ENCODE peak calls at places on chromosome 17, in five cellular contexts. L is K562, J is HepG2, D is H1, A is GM12878. B is an unnamed sample.

GRCh38 chr17:81442791-81443190 is 47.5 kb downstream of the BAHCC1 start:
- DNase-seq in L (no peak), J (no peak), D (no peak), A (no peak), B (no peak)

GRCh38 chr17:19264681-19265080 is 27.5 kb downstream of the EPN2 start:
- DNase-seq in L (no peak), J (no peak), D (no peak), A (no peak), B (no peak)

GRCh38 chr17:72254808-72255449 is 134.1 kb downstream of the SOX9 start:
- DNase-seq in L (no peak), J (no peak), D (no peak), A (no peak), B (no peak)

GRCh38 chr17:27526603-27527002 is 70.4 kb downstream of the KSR1 start:
- DNase-seq in L (peak), J (no peak), D (no peak), A (no peak), B (peak)

GRCh38 chr17:32486091-32486700 is 597 bp upstream of the CDK5R1 start:
- DNase-seq in L (peak), J (peak), D (no peak), A (no peak), B (peak)

GRCh38 chr17:5138616-5139453 is 23.0 kb downstream of the USP6 start:
- DNase-seq in L (no peak), J (no peak), D (no peak), A (no peak), B (no peak)

GRCh38 chr17:62083651-62084050 is 18.6 kb upstream of the MED13 start:
- DNase-seq in L (no peak), J (no peak), D (no peak), A (no peak), B (no peak)

GRCh38 chr17:48613862-48614694 is 1.0 kb downstream of the HOXB8 start:
- DNase-seq in L (no peak), J (no peak), D (no peak), A (no peak), B (peak)

GRCh38 chr17:40073454-40074174 is 10.8 kb downstream of the THRA start:
- DNase-seq in L (peak), J (no peak), D (no peak), A (no peak), B (no peak)

GRCh38 chr17:82285141-82285540 is 11.6 kb upstream of the CSNK1D start:
- DNase-seq in L (no peak), J (no peak), D (no peak), A (no peak), B (no peak)

GRCh38 chr17:13114601-13115024 is 96.8 kb upstream of the ELAC2 start:
- DNase-seq in L (peak), J (peak), D (peak), A (no peak), B (peak)

GRCh38 chr17:78401246-78401645 is 22.8 kb downstream of the PGS1 start:
- DNase-seq in L (no peak), J (no peak), D (no peak), A (no peak), B (no peak)

GRCh38 chr17:64061157-64061898 is 40.9 kb upstream of the ICAM2 start:
- DNase-seq in L (no peak), J (no peak), D (no peak), A (peak), B (no peak)

GRCh38 chr17:59284317-59284716 is 47.1 kb upstream of the YPEL2 start:
- DNase-seq in L (no peak), J (no peak), D (no peak), A (no peak), B (no peak)

GRCh38 chr17:75773808-75774470 is 8.9 kb upstream of the GALK1 start:
- DNase-seq in L (no peak), J (no peak), D (no peak), A (no peak), B (no peak)

GRCh38 chr17:7627250-7628121 is at the start of gene SAT2:
- DNase-seq in L (peak), J (peak), D (peak), A (peak), B (peak)

GRCh38 chr17:46181940-46182339 is 11.3 kb downstream of the KANSL1 start:
- DNase-seq in L (no peak), J (no peak), D (no peak), A (no peak), B (no peak)

GRCh38 chr17:48577946-48578615 is at the start of gene HOXB4:
- DNase-seq in L (peak), J (no peak), D (no peak), A (peak), B (no peak)

GRCh38 chr17:82287849-82288601 is 14.5 kb upstream of the CSNK1D start:
- DNase-seq in L (peak), J (peak), D (no peak), A (no peak), B (peak)

GRCh38 chr17:42180411-42180921 is 476 bp downstream of the KCNH4 start:
- DNase-seq in L (no peak), J (no peak), D (no peak), A (no peak), B (no peak)
- TF ChIP-seq HDAC2 in L (no peak), J (no peak), D (no peak), A (no peak), B (no peak)

DNA sequence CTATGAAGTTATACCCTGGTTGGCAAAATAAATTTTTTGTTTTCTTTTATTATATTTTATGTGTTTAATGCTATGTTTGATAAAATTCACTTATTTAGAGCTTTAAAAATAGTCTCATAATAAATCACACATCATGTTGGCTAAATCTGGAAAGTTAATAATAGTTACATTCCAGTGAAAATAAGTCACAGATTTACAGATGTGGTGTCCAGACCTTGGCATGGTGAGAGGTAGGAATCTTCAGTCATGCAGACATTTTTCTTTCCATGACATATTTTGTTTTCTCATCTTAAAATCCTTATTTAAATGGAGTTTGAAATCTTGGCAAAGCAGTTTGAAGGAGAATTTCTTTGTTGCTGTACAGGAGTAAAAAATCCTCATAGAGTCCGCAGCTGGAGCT is 48.1 kb upstream of the GOSR1 start:
- DNase-seq in L (no peak), J (no peak), D (no peak), A (no peak), B (no peak)
- TF ChIP-seq CHD2 in L (no peak), J (no peak), D (no peak), A (no peak), B (no peak)

DNA sequence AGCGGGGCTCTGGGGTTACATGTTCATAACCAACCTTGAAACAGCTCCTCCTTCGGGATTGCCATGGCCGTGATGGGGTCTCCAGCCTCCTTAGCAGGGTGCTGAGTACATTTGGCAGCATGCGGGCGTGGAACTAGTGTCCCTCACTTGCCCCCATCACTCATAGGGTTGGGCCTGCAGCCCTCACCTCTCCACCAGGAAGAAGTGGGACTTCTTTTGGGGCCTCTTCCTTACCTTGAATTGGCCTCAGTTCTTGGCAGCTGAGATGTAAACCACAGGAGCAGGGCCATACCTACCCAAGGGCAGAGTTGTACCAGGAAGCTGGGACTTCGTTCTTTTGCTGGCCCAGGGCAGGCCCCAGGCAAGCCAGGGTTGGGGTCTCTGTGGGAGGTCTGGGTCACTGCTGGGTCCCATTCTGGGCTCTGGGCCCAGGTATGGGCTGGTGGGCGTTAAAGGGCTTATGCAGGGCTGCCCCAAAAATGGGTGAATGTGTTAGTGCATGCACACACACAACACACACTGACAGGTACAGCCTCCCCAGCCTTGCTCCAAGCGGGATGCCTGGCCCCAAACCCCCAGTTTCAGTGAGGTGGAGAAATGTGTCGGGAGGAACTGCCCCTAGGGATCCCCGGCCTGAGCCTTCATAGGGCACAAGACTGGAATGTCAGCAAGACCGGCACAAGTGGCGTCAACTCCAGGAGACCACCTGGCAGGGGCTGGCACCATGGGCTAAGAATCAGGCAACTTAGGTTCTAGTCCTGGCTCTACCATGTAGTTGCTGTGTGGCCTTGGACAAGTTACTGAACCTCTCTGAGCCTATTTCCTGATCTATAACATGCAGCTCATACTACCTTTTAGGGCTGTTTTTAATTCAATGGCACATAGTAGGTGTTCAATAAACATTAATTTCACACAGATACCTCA is 3.9 kb upstream of the KRT15 start:
- DNase-seq in L (no peak), J (no peak), D (no peak), A (no peak), B (no peak)
- H3K27ac ChIP-seq in L (peak), J (no peak), D (no peak), A (no peak), B (peak)

DNA sequence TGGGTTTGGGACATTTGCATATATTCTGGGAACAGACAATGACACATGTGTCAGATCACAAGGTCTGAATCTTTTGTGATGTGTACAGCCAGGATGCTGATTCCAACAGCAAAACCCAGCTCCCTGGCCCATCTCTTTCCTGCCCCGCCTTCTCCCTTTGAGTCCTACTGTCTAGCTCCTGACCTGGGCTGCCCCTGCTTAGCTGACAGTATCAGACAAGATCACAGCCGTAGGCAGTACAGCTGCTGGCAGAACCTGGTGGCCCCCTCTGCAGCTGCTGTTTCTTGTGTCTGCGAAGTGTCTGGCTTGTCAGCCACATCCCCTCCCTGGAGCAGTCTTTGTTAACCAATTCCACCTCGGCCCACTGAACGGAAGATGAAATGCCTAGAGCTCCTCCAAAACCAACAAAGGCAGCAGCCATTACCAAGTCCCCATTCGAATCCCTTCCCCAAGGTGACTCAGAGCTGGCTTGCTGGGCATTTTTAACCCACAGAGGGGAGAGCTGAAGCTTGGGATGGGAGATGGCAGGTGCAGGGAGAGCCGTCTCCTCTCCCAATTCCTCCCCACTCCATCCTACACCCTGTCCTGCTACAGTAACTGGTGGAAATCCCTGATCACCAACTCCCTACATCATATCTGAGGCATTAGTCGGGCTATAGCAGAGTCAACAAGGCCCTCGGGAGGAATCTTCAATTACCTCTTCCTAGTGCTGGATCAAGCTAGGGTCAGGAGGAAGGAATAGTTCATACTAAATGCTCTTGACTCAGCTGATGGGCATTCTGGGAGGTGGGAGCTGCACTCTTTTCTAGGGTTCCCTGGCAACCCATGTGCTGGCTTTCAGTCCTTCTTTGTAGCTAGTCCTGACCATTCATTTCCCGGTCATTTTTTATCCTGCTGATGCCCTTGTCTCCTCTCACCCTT is 5.8 kb downstream of the PIPOX start:
- DNase-seq in L (no peak), J (no peak), D (no peak), A (no peak), B (no peak)
- TF ChIP-seq HDAC2 in L (no peak), J (no peak), D (no peak), A (no peak), B (no peak)

GRCh38 chr17:3558603-3559269 is 1.1 kb upstream of the TRPV3 start:
- DNase-seq in L (no peak), J (no peak), D (no peak), A (peak), B (no peak)
- TF ChIP-seq CHD2 in L (no peak), J (no peak), D (no peak), A (peak), B (no peak)

GRCh38 chr17:79970576-79971068 is 65.0 kb downstream of the TBC1D16 start:
- DNase-seq in L (no peak), J (peak), D (no peak), A (no peak), B (peak)

GRCh38 chr17:79968116-79968515 is 67.6 kb downstream of the TBC1D16 start:
- DNase-seq in L (no peak), J (no peak), D (no peak), A (no peak), B (no peak)

GRCh38 chr17:79969906-79970305 is 65.8 kb downstream of the TBC1D16 start:
- DNase-seq in L (no peak), J (no peak), D (no peak), A (no peak), B (no peak)

GRCh38 chr17:79965806-79966205 is 69.9 kb downstream of the TBC1D16 start:
- DNase-seq in L (no peak), J (no peak), D (no peak), A (no peak), B (no peak)

DNA sequence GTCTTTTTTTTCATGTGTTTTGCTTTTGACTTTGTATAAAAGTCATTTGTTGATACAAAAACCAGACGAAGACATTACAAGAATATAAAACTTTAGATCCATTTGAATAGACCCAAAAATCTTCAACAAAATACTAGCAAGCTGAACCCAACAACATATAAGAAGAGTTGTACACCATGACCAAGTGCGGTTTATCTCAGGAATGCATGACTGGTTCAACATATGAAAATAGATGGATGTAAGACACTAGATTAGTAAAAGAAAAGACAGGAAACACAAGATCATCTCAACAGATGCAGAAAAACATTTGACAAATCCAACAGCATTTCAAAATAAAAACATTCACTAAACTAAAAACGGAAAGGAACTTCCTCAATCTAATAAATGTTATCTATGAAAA is 69.0 kb downstream of the TBC1D16 start:
- DNase-seq in L (no peak), J (no peak), D (no peak), A (no peak), B (no peak)
- H3K27ac ChIP-seq in L (no peak), J (no peak), D (no peak), A (no peak), B (no peak)

DNA sequence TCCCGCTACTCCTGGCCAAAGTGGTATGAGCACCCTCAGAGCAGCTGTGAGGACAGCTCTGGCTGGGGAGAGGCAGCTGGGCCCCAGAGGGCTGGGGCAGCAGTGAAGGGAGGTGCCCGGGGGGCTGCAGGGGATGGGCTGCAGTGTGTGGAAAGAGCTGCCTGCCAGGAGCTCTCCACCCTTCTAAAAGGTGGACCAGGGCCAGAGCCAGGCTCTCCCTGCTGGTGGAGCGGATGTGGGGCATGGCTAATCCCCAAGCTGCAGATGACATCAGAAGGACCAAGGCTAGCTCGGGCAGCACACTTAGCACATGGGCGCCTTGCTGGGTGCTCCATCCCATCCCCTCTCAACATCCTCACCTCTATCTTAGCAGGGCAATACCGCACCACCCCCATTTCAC is 103.1 kb downstream of the SDK2 start:
- DNase-seq in L (no peak), J (no peak), D (no peak), A (no peak), B (no peak)
- TF ChIP-seq HDAC2 in L (no peak), J (no peak), D (no peak), A (no peak), B (no peak)

DNA sequence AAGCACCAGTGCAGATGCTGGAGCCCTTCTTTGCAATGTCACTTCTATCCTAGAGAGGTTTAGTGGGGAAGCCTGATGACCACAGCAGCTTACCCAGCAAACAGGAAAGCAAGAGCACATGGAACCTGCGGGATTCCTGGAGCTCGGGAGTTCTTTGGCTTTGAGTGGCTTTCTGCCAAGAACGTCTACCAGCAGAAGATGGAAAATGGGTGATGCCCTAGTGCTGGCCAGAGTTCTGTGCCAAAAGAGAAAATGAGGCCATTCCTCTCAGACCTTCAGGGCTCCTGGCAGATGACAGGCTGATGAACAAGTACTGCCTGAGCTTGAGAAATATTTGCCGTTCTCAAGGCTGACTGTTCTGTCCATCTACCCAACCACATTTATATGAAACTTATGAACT is 332.1 kb upstream of the CCL2 start:
- DNase-seq in L (no peak), J (no peak), D (no peak), A (no peak), B (no peak)
- TF ChIP-seq CHD2 in L (no peak), J (no peak), D (no peak), A (no peak), B (no peak)

GRCh38 chr17:56913867-56914640 is at the start of gene TRIM25:
- DNase-seq in L (peak), J (peak), D (no peak), A (peak), B (peak)
- H3K27ac ChIP-seq in L (peak), J (peak), D (no peak), A (peak), B (peak)